ENCODE peak calls at places on chromosomes 16 and 17, in nine cellular contexts. W is cardiac fibroblast; Z is spleen; U is GM12865; G is natural killer cell; Q is iPS-NIHi11; J is stimulated activated CD4-positive, alpha-beta T cell treated with anti-CD3 and anti-CD28 coated beads, Interleukin-4, amount 100 ng/mL, for 1 hour; V is KBM-7; S is AG09309. F is an unnamed sample.

GRCh38 chr17:39648876-39649430 is 12.0 kb downstream of the STARD3 start:
- DNase-seq in J (no peak), Z (no peak), G (no peak), Q (no peak), W (no peak), V (peak; percentile 18), U (no peak), S (no peak), F (no peak)

GRCh38 chr17:37255434-37255833 is 120.4 kb upstream of the C17orf78 start:
- DNase-seq in G (no peak), J (no peak), Q (no peak), S (no peak), U (no peak), V (no peak), W (no peak), Z (no peak), F (no peak)

GRCh38 chr17:5468075-5468473 is 708 bp downstream of the DHX33 start:
- DNase-seq in S (no peak), G (no peak), V (peak; percentile 33), J (peak; percentile 40), U (no peak), W (no peak), Z (no peak), Q (peak; percentile 12), F (no peak)

GRCh38 chr17:73956595-73957465 is 246.6 kb upstream of the RPL38 start:
- DNase-seq in U (peak; percentile 55), S (no peak), W (no peak), Z (peak; percentile 82), G (peak; percentile 58), V (peak; percentile 49), Q (peak; percentile 90), J (peak; percentile 47), F (no peak)

GRCh38 chr17:15083225-15083624 is 181.9 kb downstream of the PMP22 start:
- DNase-seq in Z (no peak), J (no peak), Q (no peak), W (no peak), U (no peak), G (no peak), V (no peak), S (no peak), F (no peak)

GRCh38 chr17:8462564-8462963 is 26.9 kb downstream of the NDEL1 start:
- DNase-seq in U (no peak), Z (no peak), J (no peak), V (no peak), W (no peak), S (no peak), Q (no peak), G (no peak), F (no peak)

GRCh38 chr16:69073181-69073669 is 32.2 kb upstream of the HAS3 start:
- DNase-seq in Z (no peak), J (no peak), V (no peak), U (no peak), S (peak; percentile 66), G (no peak), Q (no peak), W (peak; percentile 94), F (peak; percentile 61)

GRCh38 chr17:56777859-56778258 is 55.9 kb downstream of the C17orf67 start:
- DNase-seq in Q (no peak), V (no peak), G (no peak), J (no peak), S (no peak), Z (no peak), W (no peak), U (no peak), F (peak; percentile 35)

F was measured in GM04504.